ENCODE peak calls at places on chromosome 22, in seven cellular contexts. One of them, this sample, is unnamed.

GRCh38 chr22:35457729-35458546 is 58.0 kb downstream of the MCM5 start:
- DNase-seq in NCI-H774: no peak
- DNase-seq in memory B cell: no peak
- DNase-seq in esophagus squamous epithelium: no peak
- DNase-seq in HCT116: no peak
- DNase-seq in stimulated activated CD4-positive, alpha-beta T cell treated with anti-CD3 and anti-CD28 coated beads, Interleukin-15, amount 100 ng/mL, for 1 hour: no peak
- DNase-seq in RPMI8226: no peak
- DNase-seq in this sample: no peak

GRCh38 chr22:41367680-41368542 is 13.8 kb upstream of the TEF start:
- DNase-seq in NCI-H774: no peak
- DNase-seq in memory B cell: no peak
- DNase-seq in esophagus squamous epithelium: no peak
- DNase-seq in HCT116: no peak
- DNase-seq in stimulated activated CD4-positive, alpha-beta T cell treated with anti-CD3 and anti-CD28 coated beads, Interleukin-15, amount 100 ng/mL, for 1 hour: no peak
- DNase-seq in RPMI8226: peak
- DNase-seq in this sample: no peak

GRCh38 chr22:39264344-39265116 is 19.7 kb upstream of the PDGFB start:
- DNase-seq in NCI-H774: no peak
- DNase-seq in memory B cell: no peak
- DNase-seq in esophagus squamous epithelium: no peak
- DNase-seq in HCT116: no peak
- DNase-seq in stimulated activated CD4-positive, alpha-beta T cell treated with anti-CD3 and anti-CD28 coated beads, Interleukin-15, amount 100 ng/mL, for 1 hour: no peak
- DNase-seq in RPMI8226: peak
- DNase-seq in this sample: no peak

GRCh38 chr22:19357270-19358105 is 66.0 kb upstream of the CLTCL1 start:
- DNase-seq in NCI-H774: no peak
- DNase-seq in memory B cell: no peak
- DNase-seq in esophagus squamous epithelium: no peak
- DNase-seq in HCT116: no peak
- DNase-seq in stimulated activated CD4-positive, alpha-beta T cell treated with anti-CD3 and anti-CD28 coated beads, Interleukin-15, amount 100 ng/mL, for 1 hour: no peak
- DNase-seq in RPMI8226: no peak
- DNase-seq in this sample: no peak

GRCh38 chr22:35477911-35478582 is 62.6 kb upstream of the RASD2 start:
- DNase-seq in NCI-H774: peak
- DNase-seq in memory B cell: no peak
- DNase-seq in esophagus squamous epithelium: no peak
- DNase-seq in HCT116: peak
- DNase-seq in stimulated activated CD4-positive, alpha-beta T cell treated with anti-CD3 and anti-CD28 coated beads, Interleukin-15, amount 100 ng/mL, for 1 hour: no peak
- DNase-seq in RPMI8226: peak
- DNase-seq in this sample: no peak

GRCh38 chr22:20143883-20144665 is 6.8 kb downstream of the CCDC188 start:
- DNase-seq in NCI-H774: no peak
- DNase-seq in memory B cell: no peak
- DNase-seq in esophagus squamous epithelium: no peak
- DNase-seq in HCT116: no peak
- DNase-seq in stimulated activated CD4-positive, alpha-beta T cell treated with anti-CD3 and anti-CD28 coated beads, Interleukin-15, amount 100 ng/mL, for 1 hour: no peak
- DNase-seq in RPMI8226: no peak
- DNase-seq in this sample: no peak

GRCh38 chr22:19035474-19036228 is 86.6 kb downstream of the DGCR2 start:
- DNase-seq in NCI-H774: no peak
- DNase-seq in memory B cell: no peak
- DNase-seq in esophagus squamous epithelium: no peak
- DNase-seq in HCT116: no peak
- DNase-seq in stimulated activated CD4-positive, alpha-beta T cell treated with anti-CD3 and anti-CD28 coated beads, Interleukin-15, amount 100 ng/mL, for 1 hour: no peak
- DNase-seq in RPMI8226: no peak
- DNase-seq in this sample: peak

GRCh38 chr22:25475554-25476022 is 88.9 kb upstream of the GRK3 start:
- DNase-seq in NCI-H774: peak
- DNase-seq in memory B cell: no peak
- DNase-seq in esophagus squamous epithelium: no peak
- DNase-seq in HCT116: no peak
- DNase-seq in stimulated activated CD4-positive, alpha-beta T cell treated with anti-CD3 and anti-CD28 coated beads, Interleukin-15, amount 100 ng/mL, for 1 hour: no peak
- DNase-seq in RPMI8226: peak
- DNase-seq in this sample: no peak

GRCh38 chr22:35523167-35523928 is 17.3 kb upstream of the RASD2 start:
- DNase-seq in NCI-H774: peak
- DNase-seq in memory B cell: no peak
- DNase-seq in esophagus squamous epithelium: no peak
- DNase-seq in HCT116: no peak
- DNase-seq in stimulated activated CD4-positive, alpha-beta T cell treated with anti-CD3 and anti-CD28 coated beads, Interleukin-15, amount 100 ng/mL, for 1 hour: no peak
- DNase-seq in RPMI8226: peak
- DNase-seq in this sample: no peak

GRCh38 chr22:46970411-46971123 is 208.1 kb downstream of the TBC1D22A start:
- DNase-seq in NCI-H774: no peak
- DNase-seq in memory B cell: no peak
- DNase-seq in esophagus squamous epithelium: no peak
- DNase-seq in HCT116: no peak
- DNase-seq in stimulated activated CD4-positive, alpha-beta T cell treated with anti-CD3 and anti-CD28 coated beads, Interleukin-15, amount 100 ng/mL, for 1 hour: no peak
- DNase-seq in RPMI8226: no peak
- DNase-seq in this sample: no peak

GRCh38 chr22:37906364-37907008 is 389 bp downstream of the MICALL1 start:
- DNase-seq in NCI-H774: no peak
- DNase-seq in memory B cell: no peak
- DNase-seq in esophagus squamous epithelium: no peak
- DNase-seq in HCT116: no peak
- DNase-seq in stimulated activated CD4-positive, alpha-beta T cell treated with anti-CD3 and anti-CD28 coated beads, Interleukin-15, amount 100 ng/mL, for 1 hour: no peak
- DNase-seq in RPMI8226: peak
- DNase-seq in this sample: no peak

GRCh38 chr22:27420817-27421361 is 380.7 kb downstream of the MN1 start:
- DNase-seq in NCI-H774: no peak
- DNase-seq in memory B cell: no peak
- DNase-seq in esophagus squamous epithelium: no peak
- DNase-seq in HCT116: no peak
- DNase-seq in stimulated activated CD4-positive, alpha-beta T cell treated with anti-CD3 and anti-CD28 coated beads, Interleukin-15, amount 100 ng/mL, for 1 hour: no peak
- DNase-seq in RPMI8226: no peak
- DNase-seq in this sample: no peak

GRCh38 chr22:17063372-17064106 is 21.3 kb upstream of the IL17RA start:
- DNase-seq in NCI-H774: no peak
- DNase-seq in memory B cell: no peak
- DNase-seq in esophagus squamous epithelium: no peak
- DNase-seq in HCT116: no peak
- DNase-seq in stimulated activated CD4-positive, alpha-beta T cell treated with anti-CD3 and anti-CD28 coated beads, Interleukin-15, amount 100 ng/mL, for 1 hour: no peak
- DNase-seq in RPMI8226: no peak
- DNase-seq in this sample: no peak

GRCh38 chr22:49913026-49913425 is 5.2 kb downstream of the ALG12 start:
- DNase-seq in NCI-H774: no peak
- DNase-seq in memory B cell: no peak
- DNase-seq in esophagus squamous epithelium: no peak
- DNase-seq in HCT116: no peak
- DNase-seq in stimulated activated CD4-positive, alpha-beta T cell treated with anti-CD3 and anti-CD28 coated beads, Interleukin-15, amount 100 ng/mL, for 1 hour: no peak
- DNase-seq in RPMI8226: no peak
- DNase-seq in this sample: no peak

GRCh38 chr22:39908737-39909136 is 7.9 kb downstream of the GRAP2 start:
- DNase-seq in NCI-H774: no peak
- DNase-seq in memory B cell: no peak
- DNase-seq in esophagus squamous epithelium: no peak
- DNase-seq in HCT116: no peak
- DNase-seq in stimulated activated CD4-positive, alpha-beta T cell treated with anti-CD3 and anti-CD28 coated beads, Interleukin-15, amount 100 ng/mL, for 1 hour: no peak
- DNase-seq in RPMI8226: no peak
- DNase-seq in this sample: no peak